ENCODE peak calls at places on chromosomes 2 and 18, in five cellular contexts. One of them, this sample, is unnamed.

GRCh38 chr2:71995067-71995665 is 152.5 kb downstream of the CYP26B1 start:
- DNase-seq in upper lobe of right lung: no peak
- DNase-seq in AG04450: no peak
- DNase-seq in A549: peak; percentile 47
- DNase-seq in iris pigment epithelial cell: peak; percentile 19
- DNase-seq in this sample: peak; percentile 71

GRCh38 chr2:199309973-199310372 is 147.8 kb downstream of the SATB2 start:
- DNase-seq in iris pigment epithelial cell: no peak
- DNase-seq in A549: no peak
- DNase-seq in AG04450: no peak
- DNase-seq in upper lobe of right lung: no peak
- DNase-seq in this sample: no peak

GRCh38 chr2:203498161-203498560 is 36.9 kb downstream of the RAPH1 start:
- DNase-seq in upper lobe of right lung: no peak
- DNase-seq in iris pigment epithelial cell: peak; percentile 86
- DNase-seq in A549: peak; percentile 74
- DNase-seq in AG04450: peak; percentile 26
- DNase-seq in this sample: peak; percentile 77

GRCh38 chr2:98552499-98553179 is 55.7 kb downstream of the COA5 start:
- DNase-seq in A549: no peak
- DNase-seq in iris pigment epithelial cell: peak; percentile 85
- DNase-seq in AG04450: peak; percentile 20
- DNase-seq in upper lobe of right lung: no peak
- DNase-seq in this sample: no peak

GRCh38 chr2:109614715-109615636 is 812 bp downstream of the SOWAHC start:
- DNase-seq in AG04450: no peak
- DNase-seq in upper lobe of right lung: peak; percentile 77
- DNase-seq in iris pigment epithelial cell: peak; percentile 26
- DNase-seq in A549: peak; percentile 31
- DNase-seq in this sample: peak; percentile 9

GRCh38 chr18:58493516-58494253 is 135.2 kb downstream of the ALPK2 start:
- DNase-seq in upper lobe of right lung: peak; percentile 78
- DNase-seq in AG04450: peak; percentile 66
- DNase-seq in A549: peak; percentile 75
- DNase-seq in iris pigment epithelial cell: peak; percentile 82
- DNase-seq in this sample: peak; percentile 69

GRCh38 chr2:198309673-198310280 is 505.4 kb downstream of the PLCL1 start:
- DNase-seq in A549: peak; percentile 37
- DNase-seq in upper lobe of right lung: no peak
- DNase-seq in AG04450: peak; percentile 10
- DNase-seq in iris pigment epithelial cell: peak; percentile 39
- DNase-seq in this sample: peak; percentile 49

GRCh38 chr18:69958422-69958821 is 10.7 kb upstream of the CD226 start:
- DNase-seq in AG04450: no peak
- DNase-seq in upper lobe of right lung: no peak
- DNase-seq in A549: no peak
- DNase-seq in iris pigment epithelial cell: no peak
- DNase-seq in this sample: no peak

GRCh38 chr2:152443771-152444170 is 108.8 kb downstream of the FMNL2 start:
- DNase-seq in iris pigment epithelial cell: peak; percentile 78
- DNase-seq in AG04450: no peak
- DNase-seq in upper lobe of right lung: no peak
- DNase-seq in A549: no peak
- DNase-seq in this sample: peak; percentile 69

GRCh38 chr18:47749195-47749973 is 181.1 kb downstream of the SMAD2 start:
- DNase-seq in iris pigment epithelial cell: peak; percentile 32
- DNase-seq in upper lobe of right lung: peak; percentile 88
- DNase-seq in A549: peak; percentile 50
- DNase-seq in AG04450: no peak
- DNase-seq in this sample: peak; percentile 42

GRCh38 chr18:58176915-58177717 is 133.1 kb downstream of the NEDD4L start:
- DNase-seq in upper lobe of right lung: no peak
- DNase-seq in AG04450: peak; percentile 81
- DNase-seq in iris pigment epithelial cell: peak; percentile 96
- DNase-seq in A549: peak; percentile 70
- DNase-seq in this sample: peak; percentile 82

GRCh38 chr2:237723023-237723422 is 75.6 kb upstream of the RBM44 start:
- DNase-seq in AG04450: no peak
- DNase-seq in upper lobe of right lung: no peak
- DNase-seq in A549: no peak
- DNase-seq in iris pigment epithelial cell: no peak
- DNase-seq in this sample: no peak

GRCh38 chr2:36912692-36913091 is 53.6 kb downstream of the STRN start:
- DNase-seq in AG04450: no peak
- DNase-seq in iris pigment epithelial cell: peak; percentile 71
- DNase-seq in A549: no peak
- DNase-seq in upper lobe of right lung: no peak
- DNase-seq in this sample: peak; percentile 23

GRCh38 chr2:187890690-187891089 is 336.5 kb upstream of the TFPI start:
- DNase-seq in iris pigment epithelial cell: no peak
- DNase-seq in AG04450: no peak
- DNase-seq in upper lobe of right lung: no peak
- DNase-seq in A549: no peak
- DNase-seq in this sample: no peak

GRCh38 chr18:36695806-36696205 is 133.0 kb downstream of the TPGS2 start:
- DNase-seq in A549: no peak
- DNase-seq in upper lobe of right lung: no peak
- DNase-seq in iris pigment epithelial cell: no peak
- DNase-seq in AG04450: no peak
- DNase-seq in this sample: no peak

GRCh38 chr2:46296216-46296839 is 879 bp upstream of the EPAS1 start:
- DNase-seq in A549: peak; percentile 43
- DNase-seq in upper lobe of right lung: peak; percentile 84
- DNase-seq in AG04450: no peak
- DNase-seq in iris pigment epithelial cell: no peak
- DNase-seq in this sample: peak; percentile 52

GRCh38 chr2:216033403-216033802 is 20.1 kb upstream of the MREG start:
- DNase-seq in iris pigment epithelial cell: no peak
- DNase-seq in AG04450: no peak
- DNase-seq in A549: no peak
- DNase-seq in upper lobe of right lung: no peak
- DNase-seq in this sample: no peak

GRCh38 chr2:109256921-109257320 is 127.9 kb downstream of the SH3RF3 start:
- DNase-seq in upper lobe of right lung: no peak
- DNase-seq in AG04450: no peak
- DNase-seq in A549: no peak
- DNase-seq in iris pigment epithelial cell: peak; percentile 72
- DNase-seq in this sample: peak; percentile 26

GRCh38 chr2:27799646-27800010 is 28.1 kb downstream of the MRPL33 start:
- DNase-seq in A549: no peak
- DNase-seq in AG04450: no peak
- DNase-seq in iris pigment epithelial cell: no peak
- DNase-seq in upper lobe of right lung: no peak
- DNase-seq in this sample: no peak

GRCh38 chr2:25381502-25381901 is 39.8 kb upstream of the DNMT3A start:
- DNase-seq in AG04450: no peak
- DNase-seq in iris pigment epithelial cell: no peak
- DNase-seq in upper lobe of right lung: peak; percentile 49
- DNase-seq in A549: no peak
- DNase-seq in this sample: no peak

GRCh38 chr18:6484659-6485058 is 69.9 kb upstream of the L3MBTL4 start:
- DNase-seq in iris pigment epithelial cell: no peak
- DNase-seq in A549: no peak
- DNase-seq in upper lobe of right lung: no peak
- DNase-seq in AG04450: no peak
- DNase-seq in this sample: no peak

GRCh38 chr2:74373189-74373588 is 6.9 kb downstream of the DCTN1 start:
- DNase-seq in iris pigment epithelial cell: no peak
- DNase-seq in AG04450: no peak
- DNase-seq in A549: peak; percentile 19
- DNase-seq in upper lobe of right lung: peak; percentile 84
- DNase-seq in this sample: no peak

GRCh38 chr2:107625982-107626381 is 200.7 kb upstream of the RGPD4 start:
- DNase-seq in AG04450: no peak
- DNase-seq in upper lobe of right lung: no peak
- DNase-seq in iris pigment epithelial cell: no peak
- DNase-seq in A549: no peak
- DNase-seq in this sample: no peak

GRCh38 chr2:85413592-85414421 is 3.6 kb upstream of the CAPG start:
- DNase-seq in iris pigment epithelial cell: peak; percentile 51
- DNase-seq in AG04450: no peak
- DNase-seq in upper lobe of right lung: peak; percentile 84
- DNase-seq in A549: no peak
- DNase-seq in this sample: no peak

GRCh38 chr2:120881981-120882788 is 146.5 kb downstream of the GLI2 start:
- DNase-seq in iris pigment epithelial cell: no peak
- DNase-seq in upper lobe of right lung: no peak
- DNase-seq in AG04450: no peak
- DNase-seq in A549: no peak
- DNase-seq in this sample: no peak

GRCh38 chr2:103153580-103153979 is 391.7 kb downstream of the TMEM182 start:
- DNase-seq in iris pigment epithelial cell: no peak
- DNase-seq in upper lobe of right lung: no peak
- DNase-seq in A549: no peak
- DNase-seq in AG04450: no peak
- DNase-seq in this sample: no peak

GRCh38 chr2:5697554-5697953 is 5.4 kb downstream of the SOX11 start:
- DNase-seq in upper lobe of right lung: no peak
- DNase-seq in AG04450: no peak
- DNase-seq in A549: no peak
- DNase-seq in iris pigment epithelial cell: no peak
- DNase-seq in this sample: no peak